ENCODE peak calls at places on chromosomes 2 and 18, in seven cellular contexts. N is GM10248, F is AG04449, X is HCT116, I is PC-9, C is hepatocyte, E is lower lobe of right lung. B is an unnamed sample.

GRCh38 chr2:160010361-160011145 is 51.9 kb downstream of the PLA2R1 start:
- DNase-seq in N (no peak), F (no peak), X (no peak), I (no peak), C (no peak), E (no peak), B (no peak)

GRCh38 chr2:121155502-121156056 is 129.4 kb downstream of the TFCP2L1 start:
- DNase-seq in N (no peak), F (no peak), X (no peak), I (no peak), C (peak; percentile 41), E (peak; percentile 89), B (peak; percentile 50)

GRCh38 chr18:10234912-10235439 is 219.5 kb upstream of the APCDD1 start:
- DNase-seq in N (no peak), F (peak; percentile 78), X (no peak), I (no peak), C (peak; percentile 30), E (no peak), B (no peak)

GRCh38 chr2:206800501-206801416 is 35.4 kb downstream of the FASTKD2 start:
- DNase-seq in N (peak; percentile 48), F (peak; percentile 38), X (peak; percentile 47), I (peak; percentile 59), C (peak; percentile 83), E (peak; percentile 50), B (peak; percentile 64)

GRCh38 chr2:68031546-68032160 is 31.2 kb downstream of the C1D start:
- DNase-seq in N (peak; percentile 54), F (no peak), X (peak; percentile 32), I (no peak), C (peak; percentile 63), E (no peak), B (peak; percentile 29)

GRCh38 chr2:99576775-99577174 is 87.0 kb upstream of the REV1 start:
- DNase-seq in N (no peak), F (no peak), X (no peak), I (no peak), C (no peak), E (no peak), B (no peak)

GRCh38 chr2:20214566-20215182 is 10.3 kb downstream of the SDC1 start:
- DNase-seq in N (no peak), F (no peak), X (no peak), I (no peak), C (no peak), E (no peak), B (no peak)

GRCh38 chr2:135121016-135121657 is 69.0 kb downstream of the RAB3GAP1 start:
- DNase-seq in N (no peak), F (no peak), X (no peak), I (no peak), C (no peak), E (no peak), B (no peak)

GRCh38 chr2:181742908-181743722 is 62.8 kb upstream of the NEUROD1 start:
- DNase-seq in N (peak; percentile 37), F (no peak), X (peak; percentile 68), I (peak; percentile 59), C (peak; percentile 62), E (no peak), B (peak; percentile 52)

GRCh38 chr18:37484893-37485834 is 80.4 kb downstream of the CELF4 start:
- DNase-seq in N (peak; percentile 35), F (no peak), X (peak; percentile 8), I (no peak), C (peak; percentile 83), E (no peak), B (peak; percentile 45)
- TF ChIP-seq CTCF in N (no peak), F (peak; percentile 20), X (peak; percentile 24), I (no peak), C (peak; percentile 43), E (no peak), B (no peak)

GRCh38 chr2:3142961-3143571 is 234.6 kb downstream of the EIPR1 start:
- DNase-seq in N (no peak), F (no peak), X (no peak), I (no peak), C (no peak), E (no peak), B (no peak)

GRCh38 chr2:3142210-3142609 is 235.4 kb downstream of the EIPR1 start:
- DNase-seq in N (no peak), F (no peak), X (no peak), I (no peak), C (no peak), E (no peak), B (no peak)

GRCh38 chr2:3141696-3142095 is 235.9 kb downstream of the EIPR1 start:
- DNase-seq in N (no peak), F (no peak), X (no peak), I (no peak), C (no peak), E (no peak), B (no peak)

GRCh38 chr2:3144856-3145255 is 232.8 kb downstream of the EIPR1 start:
- DNase-seq in N (no peak), F (no peak), X (no peak), I (no peak), C (no peak), E (no peak), B (no peak)

DNA sequence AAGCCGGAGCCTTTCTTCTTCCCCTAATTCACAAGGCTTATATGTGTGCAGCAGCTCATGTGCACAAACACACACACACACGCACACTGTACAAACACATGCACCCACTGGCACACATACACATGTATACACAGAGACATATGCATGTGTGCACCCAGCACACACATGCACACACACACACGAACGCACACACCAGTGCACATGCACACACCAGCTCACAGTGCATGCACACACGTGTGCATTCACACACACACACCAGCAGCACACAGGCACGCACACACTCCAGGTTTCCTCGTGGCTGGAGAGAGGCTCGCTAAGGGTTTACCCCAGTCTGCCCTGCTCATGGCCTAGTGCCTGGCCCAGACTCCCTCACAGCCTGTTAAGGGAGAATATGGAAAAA is 234.0 kb downstream of the EIPR1 start:
- DNase-seq in N (no peak), F (no peak), X (no peak), I (no peak), C (no peak), E (no peak), B (no peak)
- TF ChIP-seq CTCF in N (no peak), F (no peak), X (no peak), I (no peak), C (no peak), E (no peak), B (no peak)

DNA sequence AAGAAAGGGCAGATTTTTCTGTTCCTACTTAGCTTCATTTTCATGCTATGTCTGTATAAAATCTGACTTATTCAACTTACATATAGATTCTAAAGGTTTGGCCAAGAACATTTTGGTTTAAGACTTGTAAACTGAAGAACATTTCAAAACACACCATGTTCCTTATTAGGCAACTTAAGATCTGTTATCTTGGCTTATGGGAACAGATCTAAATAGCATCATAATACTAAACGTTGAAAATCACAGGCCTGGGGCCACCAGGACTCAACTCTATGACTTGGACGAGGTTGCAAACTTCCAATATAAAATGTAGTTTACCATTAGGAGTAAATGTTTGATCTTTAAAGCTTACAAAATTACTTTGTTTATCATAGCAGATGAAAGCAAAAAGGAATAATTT is 8.5 kb downstream of the TCF4 start:
- DNase-seq in N (no peak), F (no peak), X (no peak), I (no peak), C (no peak), E (no peak), B (no peak)
- TF ChIP-seq CTCF in N (no peak), F (no peak), X (no peak), I (no peak), C (no peak), E (no peak), B (no peak)

GRCh38 chr2:144939590-144939989 is 419.7 kb upstream of the ZEB2 start:
- DNase-seq in N (no peak), F (no peak), X (no peak), I (no peak), C (no peak), E (no peak), B (no peak)

GRCh38 chr2:144937899-144938298 is 418.0 kb upstream of the ZEB2 start:
- DNase-seq in N (no peak), F (no peak), X (no peak), I (no peak), C (no peak), E (no peak), B (no peak)

GRCh38 chr2:144936442-144936841 is 416.5 kb upstream of the ZEB2 start:
- DNase-seq in N (no peak), F (no peak), X (no peak), I (no peak), C (no peak), E (no peak), B (no peak)

GRCh38 chr2:144937066-144937465 is 417.1 kb upstream of the ZEB2 start:
- DNase-seq in N (no peak), F (no peak), X (no peak), I (no peak), C (no peak), E (no peak), B (no peak)

GRCh38 chr2:144938308-144938709 is 418.4 kb upstream of the ZEB2 start:
- DNase-seq in N (no peak), F (peak; percentile 67), X (no peak), I (no peak), C (peak; percentile 49), E (no peak), B (no peak)
- TF ChIP-seq CTCF in N (no peak), F (no peak), X (no peak), I (no peak), C (no peak), E (no peak), B (no peak)